ENCODE peak calls at places on chromosome 4, in seven cellular contexts. W, R, B, L, X, P and C are unnamed samples.
A peak's percentile ranks its signal among the peaks of the same experiment; 100 is the strongest.

GRCh38 chr4:6198278-6198677 is 2.1 kb downstream of the JAKMIP1 start:
- DNase-seq in W (no peak), R (no peak), B (no peak), L (no peak), X (no peak), P (no peak), C (no peak)

GRCh38 chr4:54100607-54101189 is 735 bp downstream of the GSX2 start:
- DNase-seq in W (peak; percentile 37), R (no peak), B (no peak), L (no peak), X (no peak), P (no peak), C (no peak)

GRCh38 chr4:189059996-189060570 is 880.6 kb upstream of the FRG1 start:
- DNase-seq in W (no peak), R (no peak), B (no peak), L (no peak), X (no peak), P (no peak), C (no peak)

GRCh38 chr4:172707622-172708021 is 461.0 kb upstream of the GALNT7 start:
- DNase-seq in W (no peak), R (no peak), B (no peak), L (no peak), X (no peak), P (no peak), C (no peak)

GRCh38 chr4:14309429-14309828 is 681.9 kb upstream of the BOD1L1 start:
- DNase-seq in W (no peak), R (no peak), B (no peak), L (no peak), X (no peak), P (no peak), C (no peak)

GRCh38 chr4:14247767-14248166 is 620.2 kb upstream of the BOD1L1 start:
- DNase-seq in W (no peak), R (no peak), B (no peak), L (no peak), X (no peak), P (no peak), C (no peak)

GRCh38 chr4:111537861-111538260 is 607.4 kb upstream of the FAM241A start:
- DNase-seq in W (no peak), R (no peak), B (no peak), L (peak; percentile 8), X (no peak), P (no peak), C (no peak)

GRCh38 chr4:3868146-3868840 is 102.1 kb downstream of the ADRA2C start:
- DNase-seq in W (no peak), R (no peak), B (no peak), L (no peak), X (no peak), P (no peak), C (no peak)

GRCh38 chr4:13980317-13980716 is 352.8 kb upstream of the BOD1L1 start:
- DNase-seq in W (no peak), R (no peak), B (peak; percentile 85), L (peak; percentile 76), X (no peak), P (no peak), C (no peak)

GRCh38 chr4:41505161-41505653 is 32.8 kb upstream of the LIMCH1 start:
- DNase-seq in W (no peak), R (peak; percentile 83), B (no peak), L (no peak), X (no peak), P (no peak), C (no peak)

GRCh38 chr4:94827481-94828110 is 69.8 kb downstream of the BMPR1B start:
- DNase-seq in W (no peak), R (no peak), B (peak; percentile 18), L (peak; percentile 23), X (no peak), P (no peak), C (no peak)

GRCh38 chr4:153610623-153611376 is 73.3 kb upstream of the TLR2 start:
- DNase-seq in W (no peak), R (no peak), B (no peak), L (no peak), X (no peak), P (no peak), C (no peak)

GRCh38 chr4:184824776-184825393 is 883 bp downstream of the ACSL1 start:
- DNase-seq in W (peak; percentile 17), R (no peak), B (peak; percentile 38), L (no peak), X (no peak), P (no peak), C (no peak)

GRCh38 chr4:142845293-142846070 is 619 bp downstream of the INPP4B start:
- DNase-seq in W (no peak), R (no peak), B (no peak), L (no peak), X (no peak), P (peak; percentile 42), C (no peak)

GRCh38 chr4:48774760-48775398 is 5.2 kb downstream of the FRYL start:
- DNase-seq in W (no peak), R (no peak), B (no peak), L (no peak), X (no peak), P (no peak), C (no peak)

GRCh38 chr4:173013232-173013932 is 155.2 kb upstream of the GALNT7 start:
- DNase-seq in W (peak; percentile 53), R (peak; percentile 31), B (peak; percentile 32), L (no peak), X (peak; percentile 38), P (no peak), C (peak; percentile 23)

GRCh38 chr4:138236035-138236434 is 6.1 kb downstream of the SLC7A11 start:
- DNase-seq in W (no peak), R (no peak), B (no peak), L (no peak), X (no peak), P (no peak), C (no peak)

GRCh38 chr4:12409507-12410190 is 981.0 kb upstream of the HS3ST1 start:
- DNase-seq in W (no peak), R (no peak), B (peak; percentile 41), L (no peak), X (no peak), P (no peak), C (no peak)

GRCh38 chr4:110020139-110020538 is 107.5 kb downstream of the EGF start:
- DNase-seq in W (no peak), R (no peak), B (no peak), L (no peak), X (no peak), P (no peak), C (no peak)

GRCh38 chr4:6855692-6856297 is 53.8 kb upstream of the TBC1D14 start:
- DNase-seq in W (peak; percentile 15), R (no peak), B (peak; percentile 73), L (peak; percentile 74), X (no peak), P (no peak), C (peak; percentile 4)

GRCh38 chr4:124133753-124134152 is 578.8 kb downstream of the ANKRD50 start:
- DNase-seq in W (no peak), R (no peak), B (no peak), L (no peak), X (no peak), P (no peak), C (no peak)

GRCh38 chr4:24999392-25000104 is 31.2 kb downstream of the LGI2 start:
- DNase-seq in W (peak; percentile 28), R (no peak), B (no peak), L (no peak), X (no peak), P (no peak), C (no peak)

GRCh38 chr4:188196134-188196735 is 57.0 kb downstream of the TRIML1 start:
- DNase-seq in W (no peak), R (no peak), B (no peak), L (no peak), X (no peak), P (no peak), C (no peak)